ENCODE peak calls at places on chromosome 19, in four cellular contexts. One of them, this sample, is unnamed.

GRCh38 chr19:2549701-2550191 is 73.8 kb downstream of the GADD45B start:
- DNase-seq in cardiac fibroblast: peak
- DNase-seq in tibial nerve: peak
- DNase-seq in dorsolateral prefrontal cortex: peak
- DNase-seq in this sample: no peak

GRCh38 chr19:43784251-43784980 is 3.6 kb upstream of the KCNN4 start:
- DNase-seq in cardiac fibroblast: peak
- DNase-seq in tibial nerve: no peak
- DNase-seq in dorsolateral prefrontal cortex: no peak
- DNase-seq in this sample: peak

GRCh38 chr19:21568816-21569496 is 63.6 kb downstream of the ZNF429 start:
- DNase-seq in cardiac fibroblast: peak
- DNase-seq in tibial nerve: peak
- DNase-seq in dorsolateral prefrontal cortex: peak
- DNase-seq in this sample: peak

GRCh38 chr19:18001837-18002345 is 6.1 kb upstream of the ARRDC2 start:
- DNase-seq in cardiac fibroblast: no peak
- DNase-seq in tibial nerve: no peak
- DNase-seq in dorsolateral prefrontal cortex: no peak
- DNase-seq in this sample: no peak

GRCh38 chr19:53183146-53183545 is 10.0 kb downstream of the ZNF665 start:
- DNase-seq in cardiac fibroblast: no peak
- DNase-seq in tibial nerve: no peak
- DNase-seq in dorsolateral prefrontal cortex: no peak
- DNase-seq in this sample: no peak

GRCh38 chr19:461664-462551 is 1.1 kb upstream of the SHC2 start:
- DNase-seq in cardiac fibroblast: no peak
- DNase-seq in tibial nerve: no peak
- DNase-seq in dorsolateral prefrontal cortex: peak
- DNase-seq in this sample: no peak

GRCh38 chr19:34588249-34588648 is 88.7 kb downstream of the SCGB2B2 start:
- DNase-seq in cardiac fibroblast: no peak
- DNase-seq in tibial nerve: no peak
- DNase-seq in dorsolateral prefrontal cortex: no peak
- DNase-seq in this sample: peak

GRCh38 chr19:2385053-2385721 is 25.1 kb downstream of the TMPRSS9 start:
- DNase-seq in cardiac fibroblast: peak
- DNase-seq in tibial nerve: no peak
- DNase-seq in dorsolateral prefrontal cortex: no peak
- DNase-seq in this sample: peak

GRCh38 chr19:44741258-44741731 is 7.2 kb upstream of the BCL3 start:
- DNase-seq in cardiac fibroblast: peak
- DNase-seq in tibial nerve: no peak
- DNase-seq in dorsolateral prefrontal cortex: no peak
- DNase-seq in this sample: peak

GRCh38 chr19:19040417-19040816 is 7.0 kb downstream of the ARMC6 start:
- DNase-seq in cardiac fibroblast: peak
- DNase-seq in tibial nerve: peak
- DNase-seq in dorsolateral prefrontal cortex: no peak
- DNase-seq in this sample: peak

GRCh38 chr19:42606660-42607351 is 12.1 kb upstream of the CEACAM8 start:
- DNase-seq in cardiac fibroblast: peak
- DNase-seq in tibial nerve: no peak
- DNase-seq in dorsolateral prefrontal cortex: no peak
- DNase-seq in this sample: peak

GRCh38 chr19:8147579-8147978 is 1.8 kb downstream of the FBN3 start:
- DNase-seq in cardiac fibroblast: no peak
- DNase-seq in tibial nerve: no peak
- DNase-seq in dorsolateral prefrontal cortex: no peak
- DNase-seq in this sample: no peak

GRCh38 chr19:7522923-7523667 is 671 bp downstream of the MCOLN1 start:
- DNase-seq in cardiac fibroblast: peak
- DNase-seq in tibial nerve: no peak
- DNase-seq in dorsolateral prefrontal cortex: no peak
- DNase-seq in this sample: no peak

GRCh38 chr19:18795540-18795939 is 4.4 kb upstream of the COMP start:
- DNase-seq in cardiac fibroblast: peak
- DNase-seq in tibial nerve: no peak
- DNase-seq in dorsolateral prefrontal cortex: no peak
- DNase-seq in this sample: peak

GRCh38 chr19:33998739-33999345 is 173.5 kb upstream of the LSM14A start:
- DNase-seq in cardiac fibroblast: peak
- DNase-seq in tibial nerve: no peak
- DNase-seq in dorsolateral prefrontal cortex: no peak
- DNase-seq in this sample: peak

GRCh38 chr19:7973883-7974282 is 30.4 kb upstream of the TIMM44 start:
- DNase-seq in cardiac fibroblast: no peak
- DNase-seq in tibial nerve: no peak
- DNase-seq in dorsolateral prefrontal cortex: peak
- DNase-seq in this sample: no peak

GRCh38 chr19:51047031-51047335 is 12.2 kb upstream of the KLK12 start:
- DNase-seq in cardiac fibroblast: no peak
- DNase-seq in tibial nerve: no peak
- DNase-seq in dorsolateral prefrontal cortex: no peak
- DNase-seq in this sample: no peak

GRCh38 chr19:1131718-1132552 is 28.1 kb downstream of the GPX4 start:
- DNase-seq in cardiac fibroblast: peak
- DNase-seq in tibial nerve: peak
- DNase-seq in dorsolateral prefrontal cortex: peak
- DNase-seq in this sample: peak

GRCh38 chr19:14439014-14439413 is 5.9 kb downstream of the PKN1 start:
- DNase-seq in cardiac fibroblast: no peak
- DNase-seq in tibial nerve: no peak
- DNase-seq in dorsolateral prefrontal cortex: no peak
- DNase-seq in this sample: no peak

GRCh38 chr19:58279925-58280316 is 1.2 kb downstream of the ZNF8 start:
- DNase-seq in cardiac fibroblast: no peak
- DNase-seq in tibial nerve: no peak
- DNase-seq in dorsolateral prefrontal cortex: no peak
- DNase-seq in this sample: peak

GRCh38 chr19:6424190-6424938 is at the start of gene KHSRP:
- DNase-seq in cardiac fibroblast: no peak
- DNase-seq in tibial nerve: no peak
- DNase-seq in dorsolateral prefrontal cortex: no peak
- DNase-seq in this sample: no peak

GRCh38 chr19:34481861-34482379 is 362 bp downstream of the WTIP start:
- DNase-seq in cardiac fibroblast: no peak
- DNase-seq in tibial nerve: no peak
- DNase-seq in dorsolateral prefrontal cortex: no peak
- DNase-seq in this sample: no peak

GRCh38 chr19:2543463-2544442 is 67.8 kb downstream of the GADD45B start:
- DNase-seq in cardiac fibroblast: peak
- DNase-seq in tibial nerve: peak
- DNase-seq in dorsolateral prefrontal cortex: peak
- DNase-seq in this sample: peak

GRCh38 chr19:4357095-4357797 is 13.9 kb downstream of the MPND start:
- DNase-seq in cardiac fibroblast: no peak
- DNase-seq in tibial nerve: no peak
- DNase-seq in dorsolateral prefrontal cortex: peak
- DNase-seq in this sample: no peak
- H3K4me3 ChIP-seq in cardiac fibroblast: no peak
- H3K4me3 ChIP-seq in tibial nerve: no peak
- H3K4me3 ChIP-seq in dorsolateral prefrontal cortex: no peak
- H3K4me3 ChIP-seq in this sample: no peak

DNA sequence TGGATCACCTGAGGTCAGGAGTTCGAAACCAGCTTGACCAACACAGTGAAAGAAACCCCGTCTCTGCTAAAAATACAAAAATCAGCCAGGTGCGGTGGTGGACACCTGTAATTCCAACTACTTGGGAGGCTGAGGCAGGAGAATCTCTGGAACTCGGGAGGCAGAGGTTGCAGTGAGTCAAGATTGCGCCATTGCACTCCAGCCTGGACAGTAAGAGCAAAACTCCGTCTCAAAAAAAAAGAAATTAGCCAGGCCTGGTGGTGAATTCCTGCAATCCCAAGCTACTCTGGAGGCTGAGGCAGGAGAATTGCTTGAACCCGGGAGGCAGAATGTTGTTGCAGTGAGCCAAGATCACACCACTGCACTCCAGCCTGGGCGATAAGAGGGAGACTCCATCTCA is 12.2 kb upstream of the FBXW9 start:
- DNase-seq in cardiac fibroblast: no peak
- DNase-seq in tibial nerve: no peak
- DNase-seq in dorsolateral prefrontal cortex: no peak
- DNase-seq in this sample: no peak
- H3K4me3 ChIP-seq in cardiac fibroblast: no peak
- H3K4me3 ChIP-seq in tibial nerve: no peak
- H3K4me3 ChIP-seq in dorsolateral prefrontal cortex: no peak
- H3K4me3 ChIP-seq in this sample: no peak

DNA sequence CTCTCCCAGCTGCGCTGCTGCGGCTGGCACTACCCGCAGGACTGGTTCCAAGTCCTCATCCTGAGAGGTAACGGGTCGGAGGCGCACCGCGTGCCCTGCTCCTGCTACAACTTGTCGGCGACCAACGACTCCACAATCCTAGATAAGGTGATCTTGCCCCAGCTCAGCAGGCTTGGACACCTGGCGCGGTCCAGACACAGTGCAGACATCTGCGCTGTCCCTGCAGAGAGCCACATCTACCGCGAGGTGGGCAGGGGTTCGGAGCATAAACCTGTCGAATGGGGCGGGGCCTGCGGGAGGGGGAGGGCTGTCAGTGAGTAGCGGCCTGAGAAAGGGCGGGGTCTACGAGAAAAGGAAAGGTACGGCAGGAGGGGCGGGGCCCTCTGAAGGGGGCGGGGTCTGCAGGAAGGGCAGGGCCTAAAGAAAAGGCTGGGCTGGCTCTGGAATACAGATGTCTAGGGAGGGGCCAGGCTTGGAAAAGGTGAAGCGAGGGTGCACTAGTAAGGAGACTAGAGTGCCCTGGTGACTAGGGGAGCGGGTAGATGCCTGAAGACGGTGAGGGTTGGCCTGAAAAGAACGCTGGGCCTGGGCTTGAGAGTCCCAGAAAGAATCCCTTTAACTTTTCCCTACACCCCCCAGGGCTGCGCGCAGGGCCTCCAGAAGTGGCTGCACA is 3.6 kb downstream of the CD37 start:
- DNase-seq in cardiac fibroblast: peak
- DNase-seq in tibial nerve: peak
- DNase-seq in dorsolateral prefrontal cortex: peak
- DNase-seq in this sample: peak
- H3K4me3 ChIP-seq in cardiac fibroblast: peak
- H3K4me3 ChIP-seq in tibial nerve: peak
- H3K4me3 ChIP-seq in dorsolateral prefrontal cortex: peak
- H3K4me3 ChIP-seq in this sample: peak

GRCh38 chr19:49128545-49129237 is 9.3 kb downstream of the PPFIA3 start:
- DNase-seq in cardiac fibroblast: no peak
- DNase-seq in tibial nerve: no peak
- DNase-seq in dorsolateral prefrontal cortex: no peak
- DNase-seq in this sample: no peak

GRCh38 chr19:49129238-49129583 is 9.9 kb downstream of the PPFIA3 start:
- DNase-seq in cardiac fibroblast: no peak
- DNase-seq in tibial nerve: no peak
- DNase-seq in dorsolateral prefrontal cortex: no peak
- DNase-seq in this sample: no peak

GRCh38 chr19:49130325-49130724 is 11.0 kb downstream of the PPFIA3 start:
- DNase-seq in cardiac fibroblast: no peak
- DNase-seq in tibial nerve: no peak
- DNase-seq in dorsolateral prefrontal cortex: no peak
- DNase-seq in this sample: no peak

GRCh38 chr19:49126575-49126974 is 7.2 kb downstream of the PPFIA3 start:
- DNase-seq in cardiac fibroblast: no peak
- DNase-seq in tibial nerve: no peak
- DNase-seq in dorsolateral prefrontal cortex: no peak
- DNase-seq in this sample: no peak

GRCh38 chr19:49127674-49128544 is 8.6 kb downstream of the PPFIA3 start:
- DNase-seq in cardiac fibroblast: peak
- DNase-seq in tibial nerve: peak
- DNase-seq in dorsolateral prefrontal cortex: peak
- DNase-seq in this sample: peak
- H3K4me3 ChIP-seq in cardiac fibroblast: peak
- H3K4me3 ChIP-seq in tibial nerve: peak
- H3K4me3 ChIP-seq in dorsolateral prefrontal cortex: peak
- H3K4me3 ChIP-seq in this sample: peak

GRCh38 chr19:16542045-16542893 is at the start of gene CHERP:
- DNase-seq in cardiac fibroblast: peak
- DNase-seq in tibial nerve: peak
- DNase-seq in dorsolateral prefrontal cortex: peak
- DNase-seq in this sample: peak
- H3K4me3 ChIP-seq in cardiac fibroblast: peak
- H3K4me3 ChIP-seq in tibial nerve: peak
- H3K4me3 ChIP-seq in dorsolateral prefrontal cortex: peak
- H3K4me3 ChIP-seq in this sample: peak

This sample was measured in bronchial epithelial cell.